ENCODE peak calls at places on chromosome 22, in four cellular contexts. Q is HepG2, I is GM12878, T is H1. M is an unnamed sample.

GRCh38 chr22:27213766-27214581 is 556.6 kb downstream of the MIAT start:
- DNase-seq in Q (no peak), I (no peak), T (no peak), M (no peak)

GRCh38 chr22:22692707-22693530 is 48.5 kb downstream of the GGTLC2 start:
- DNase-seq in Q (peak; percentile 45), I (no peak), T (no peak), M (peak; percentile 11)

GRCh38 chr22:43848366-43849171 is 13.7 kb downstream of the SULT4A1 start:
- DNase-seq in Q (no peak), I (no peak), T (no peak), M (no peak)

GRCh38 chr22:36817429-36817783 is 571 bp upstream of the PVALB start:
- DNase-seq in Q (no peak), I (no peak), T (no peak), M (no peak)

GRCh38 chr22:32661296-32661695 is 140.2 kb upstream of the TIMP3 start:
- DNase-seq in Q (no peak), I (no peak), T (peak; percentile 9), M (no peak)

GRCh38 chr22:42921301-42921700 is 64.2 kb upstream of the ARFGAP3 start:
- DNase-seq in Q (no peak), I (no peak), T (no peak), M (no peak)

GRCh38 chr22:27662359-27663030 is 139.1 kb downstream of the MN1 start:
- DNase-seq in Q (peak; percentile 47), I (no peak), T (no peak), M (no peak)

GRCh38 chr22:23192133-23192532 is 11.8 kb downstream of the BCR start:
- DNase-seq in Q (no peak), I (no peak), T (no peak), M (no peak)

GRCh38 chr22:22773427-22773826 is 114.2 kb upstream of the IGLL5 start:
- DNase-seq in Q (no peak), I (no peak), T (no peak), M (no peak)

GRCh38 chr22:27377501-27377900 is 424.1 kb downstream of the MN1 start:
- DNase-seq in Q (no peak), I (no peak), T (no peak), M (no peak)

GRCh38 chr22:37020192-37020479 is 594 bp downstream of the MPST start:
- DNase-seq in Q (no peak), I (no peak), T (no peak), M (no peak)

GRCh38 chr22:31343235-31344191 is 2.6 kb downstream of the PATZ1 start:
- DNase-seq in Q (no peak), I (no peak), T (peak; percentile 68), M (no peak)

GRCh38 chr22:39589880-39590279 is 19.3 kb downstream of the CACNA1I start:
- DNase-seq in Q (no peak), I (no peak), T (no peak), M (no peak)

GRCh38 chr22:17633217-17633997 is 4.9 kb upstream of the ATP6V1E1 start:
- DNase-seq in Q (peak; percentile 85), I (no peak), T (no peak), M (no peak)

GRCh38 chr22:32313532-32313931 is 44.1 kb upstream of the RFPL3 start:
- DNase-seq in Q (no peak), I (no peak), T (no peak), M (no peak)

GRCh38 chr22:19892249-19892879 is 37.7 kb upstream of the GNB1L start:
- DNase-seq in Q (peak; percentile 76), I (no peak), T (no peak), M (no peak)

GRCh38 chr22:32810241-32811133 is 9.0 kb downstream of the TIMP3 start:
- DNase-seq in Q (no peak), I (no peak), T (no peak), M (no peak)

GRCh38 chr22:19767427-19768380 is 7.1 kb downstream of the TBX1 start:
- DNase-seq in Q (peak; percentile 47), I (no peak), T (no peak), M (no peak)

GRCh38 chr22:28813772-28814518 is 13.6 kb upstream of the XBP1 start:
- DNase-seq in Q (peak; percentile 99), I (no peak), T (no peak), M (no peak)

GRCh38 chr22:48579915-48580279 is 1247.8 kb downstream of the BRD1 start:
- DNase-seq in Q (no peak), I (no peak), T (no peak), M (no peak)

GRCh38 chr22:48579035-48579914 is 1248.4 kb downstream of the BRD1 start:
- DNase-seq in Q (peak; percentile 51), I (no peak), T (no peak), M (no peak)

GRCh38 chr22:48581206-48581766 is 1246.4 kb downstream of the BRD1 start:
- DNase-seq in Q (no peak), I (no peak), T (no peak), M (no peak)

GRCh38 chr22:48580481-48580970 is 1247.1 kb downstream of the BRD1 start:
- DNase-seq in Q (no peak), I (no peak), T (no peak), M (no peak)

GRCh38 chr22:48581821-48582469 is 1245.7 kb downstream of the BRD1 start:
- DNase-seq in Q (no peak), I (no peak), T (no peak), M (no peak)
- H3K9me3 ChIP-seq in Q (no peaks in the 10 kb centered on the region), I (no peaks in the 10 kb centered on the region), T (no peaks in the 10 kb centered on the region), M (peaks cover 10% of the 10 kb centered on the region)

GRCh38 chr22:46549971-46550641 is 12.7 kb upstream of the CELSR1 start:
- DNase-seq in Q (no peak), I (no peak), T (no peak), M (no peak)

GRCh38 chr22:46551996-46552395 is 14.6 kb upstream of the CELSR1 start:
- DNase-seq in Q (no peak), I (no peak), T (no peak), M (no peak)

GRCh38 chr22:46551321-46551720 is 13.9 kb upstream of the CELSR1 start:
- DNase-seq in Q (no peak), I (no peak), T (no peak), M (no peak)

GRCh38 chr22:46556775-46557174 is 19.4 kb upstream of the CELSR1 start:
- DNase-seq in Q (no peak), I (no peak), T (no peak), M (no peak)

DNA sequence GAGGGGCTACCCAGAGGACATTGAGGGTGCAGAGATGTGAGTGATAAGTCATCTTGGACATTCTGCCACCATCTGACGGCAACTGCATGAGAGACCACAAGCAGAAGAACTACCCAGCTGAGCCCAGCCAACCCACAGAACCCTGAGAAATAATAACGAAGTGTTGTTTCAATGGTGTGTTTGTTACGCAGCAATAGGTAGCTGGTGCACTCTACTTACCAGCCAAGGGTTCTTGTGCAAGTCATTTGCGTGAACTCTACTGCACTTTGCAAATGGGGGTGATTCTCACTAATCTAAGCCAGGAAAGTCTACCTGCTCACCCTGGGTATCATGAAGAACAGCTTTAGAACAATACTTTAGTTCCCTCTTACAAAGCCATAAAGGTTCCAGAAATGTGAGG is 15.8 kb upstream of the CELSR1 start:
- DNase-seq in Q (no peak), I (no peak), T (no peak), M (no peak)
- TF ChIP-seq SUZ12 in Q (no peak), I (no peak), T (no peak), M (no peak)

GRCh38 chr22:48553119-48553518 is 1274.6 kb downstream of the BRD1 start:
- DNase-seq in Q (no peak), I (no peak), T (no peak), M (no peak)
- H3K9me3 ChIP-seq in Q (no peaks in the 10 kb centered on the region), I (peaks cover 2% of the 10 kb centered on the region), T (no peaks in the 10 kb centered on the region), M (no peaks in the 10 kb centered on the region)

DNA sequence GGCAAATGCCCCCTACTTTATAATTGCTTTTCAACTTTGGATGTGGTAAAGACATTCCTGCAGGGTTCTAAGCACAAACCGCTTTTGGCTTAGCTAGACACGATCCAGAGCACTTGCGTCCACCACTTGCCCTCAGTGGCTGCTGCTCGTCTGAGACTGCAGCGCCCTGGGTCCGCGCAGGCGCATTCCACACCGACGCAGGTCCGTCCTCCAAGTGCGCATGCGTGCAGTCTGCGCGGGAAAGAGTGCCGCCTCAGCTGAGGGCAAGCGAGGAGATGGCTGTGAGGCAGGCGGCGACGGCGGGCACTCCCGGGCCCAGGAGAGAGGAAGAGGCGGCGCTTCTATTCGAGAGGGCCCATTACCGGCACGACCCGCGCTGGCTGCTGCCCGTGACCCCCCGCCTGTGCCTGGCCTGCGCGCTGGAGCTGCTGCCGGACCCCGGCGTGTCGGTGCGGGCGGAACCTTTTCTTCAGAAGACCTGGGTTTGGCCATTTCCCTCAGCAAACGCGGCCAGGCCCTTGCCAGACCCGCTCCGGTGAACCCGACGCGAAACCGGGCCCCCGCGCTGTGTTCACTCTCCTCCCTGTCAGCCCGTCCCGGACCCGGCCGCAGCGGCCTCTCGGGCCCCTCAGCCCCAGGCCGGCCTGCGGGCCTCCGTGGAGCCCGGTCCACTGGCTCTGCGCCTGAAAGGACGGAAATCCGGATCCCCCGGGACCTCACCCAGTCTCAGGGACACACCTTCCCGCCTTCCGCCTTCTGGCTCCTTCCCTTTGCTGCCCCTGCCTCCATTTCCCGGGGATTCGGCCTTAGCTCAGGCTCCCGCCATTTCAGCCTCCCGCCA is at the start of gene MEI1:
- DNase-seq in Q (no peak), I (peak; percentile 57), T (peak; percentile 38), M (no peak)
- TF ChIP-seq SUZ12 in Q (no peak), I (no peak), T (no peak), M (no peak)

DNA sequence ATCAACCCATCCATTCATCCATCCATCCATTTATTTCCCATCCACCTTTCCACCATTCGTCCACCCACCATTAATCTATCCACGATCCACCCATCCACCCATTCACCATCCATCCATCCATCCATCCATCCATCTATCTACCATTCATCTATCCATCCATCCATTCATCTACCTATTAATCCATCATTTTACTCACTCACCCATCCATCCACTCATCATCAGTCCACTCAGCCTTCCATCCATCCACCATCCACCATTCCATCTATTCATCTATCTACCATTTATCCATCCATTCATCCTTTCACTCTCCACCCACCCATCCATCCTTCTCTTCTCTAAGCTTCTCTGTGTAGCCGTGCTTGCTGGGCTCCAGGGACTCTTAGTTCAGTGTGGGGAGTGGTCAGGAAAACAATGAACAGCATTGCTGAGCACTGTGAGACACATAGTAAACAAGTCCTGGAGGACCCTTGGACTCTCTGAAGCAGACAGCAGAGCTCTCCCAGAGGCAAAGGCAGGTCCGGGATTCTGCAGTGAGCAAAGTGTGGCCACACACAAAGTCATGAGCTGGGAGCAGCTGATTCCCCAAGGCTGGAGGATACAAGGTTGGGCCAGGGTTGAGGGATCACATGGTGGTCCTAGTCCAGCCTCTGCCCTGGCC is 642.2 kb downstream of the BRD1 start:
- DNase-seq in Q (peak; percentile 37), I (no peak), T (no peak), M (no peak)
- H3K9me3 ChIP-seq in Q (peaks cover 7% of the 10 kb centered on the region), I (no peaks in the 10 kb centered on the region), T (no peaks in the 10 kb centered on the region), M (peaks cover 4% of the 10 kb centered on the region)

DNA sequence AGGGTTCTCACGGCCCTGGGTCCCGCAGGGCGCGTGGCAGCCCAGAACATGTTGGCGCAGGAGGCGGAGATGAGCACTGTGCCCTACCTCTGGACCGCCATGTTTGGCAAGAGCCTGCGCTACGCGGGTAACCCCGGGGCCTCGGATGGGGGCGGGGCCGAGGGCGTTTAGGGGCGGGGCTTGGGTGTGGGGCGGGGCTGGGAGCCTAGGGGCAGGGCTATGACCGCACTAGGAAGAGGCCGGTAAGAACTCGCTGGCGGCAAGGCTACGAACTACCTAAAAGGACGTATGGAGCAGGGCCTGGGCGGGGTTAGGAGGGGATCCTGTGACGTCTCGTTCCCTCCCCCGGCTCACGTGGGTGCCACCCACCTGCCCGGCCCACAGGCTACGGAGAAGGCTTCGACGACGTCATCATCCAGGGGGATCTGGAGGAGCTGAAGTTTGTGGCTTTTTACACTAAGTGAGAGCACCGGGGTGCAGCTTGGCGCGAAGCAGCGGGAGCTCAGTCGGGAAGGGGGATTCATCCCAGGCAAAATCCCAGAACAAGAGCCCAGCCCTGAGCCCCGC is 2.8 kb upstream of the LZTR1 start:
- DNase-seq in Q (no peak), I (no peak), T (peak; percentile 92), M (peak; percentile 90)
- TF ChIP-seq SUZ12 in Q (no peak), I (no peak), T (no peak), M (no peak)